ENCODE peak calls at places on chromosome 18, in ten cellular contexts. J, W, L, F, S, Q, O, V, Y and B are unnamed samples.

GRCh38 chr18:22132763-22133162 is 36.6 kb upstream of the GATA6 start:
- DNase-seq in J (no peak), W (no peak), L (no peak), F (no peak), S (no peak), Q (no peak), O (no peak), V (no peak), Y (no peak), B (no peak)

GRCh38 chr18:69956037-69956436 is 8.4 kb upstream of the CD226 start:
- DNase-seq in J (no peak), W (no peak), L (peak; percentile 49), F (no peak), S (no peak), Q (no peak), O (no peak), V (no peak), Y (no peak), B (no peak)

GRCh38 chr18:61982475-61982874 is 89.7 kb upstream of the RNF152 start:
- DNase-seq in J (no peak), W (no peak), L (no peak), F (no peak), S (no peak), Q (no peak), O (no peak), V (no peak), Y (no peak), B (no peak)

GRCh38 chr18:44464401-44465185 is 216.1 kb upstream of the SETBP1 start:
- DNase-seq in J (peak; percentile 3), W (no peak), L (no peak), F (no peak), S (no peak), Q (no peak), O (no peak), V (peak; percentile 25), Y (no peak), B (no peak)

GRCh38 chr18:3675446-3675845 is 225.5 kb downstream of the TGIF1 start:
- DNase-seq in J (no peak), W (no peak), L (no peak), F (no peak), S (peak; percentile 43), Q (no peak), O (no peak), V (peak; percentile 16), Y (no peak), B (no peak)

GRCh38 chr18:39834636-39835035 is 2120.4 kb upstream of the PIK3C3 start:
- DNase-seq in J (no peak), W (no peak), L (no peak), F (no peak), S (no peak), Q (no peak), O (no peak), V (no peak), Y (no peak), B (no peak)

GRCh38 chr18:415627-416612 is 84.6 kb downstream of the COLEC12 start:
- DNase-seq in J (peak; percentile 52), W (no peak), L (no peak), F (no peak), S (peak; percentile 81), Q (no peak), O (no peak), V (peak; percentile 78), Y (no peak), B (no peak)

GRCh38 chr18:29879763-29880162 is 1162.8 kb downstream of the DSC3 start:
- DNase-seq in J (no peak), W (no peak), L (no peak), F (no peak), S (no peak), Q (no peak), O (no peak), V (no peak), Y (no peak), B (no peak)

GRCh38 chr18:79385326-79385725 is 10.4 kb upstream of the NFATC1 start:
- DNase-seq in J (no peak), W (no peak), L (no peak), F (no peak), S (no peak), Q (no peak), O (no peak), V (no peak), Y (no peak), B (no peak)

GRCh38 chr18:79383388-79384056 is 12.2 kb upstream of the NFATC1 start:
- DNase-seq in J (no peak), W (no peak), L (no peak), F (no peak), S (no peak), Q (no peak), O (no peak), V (no peak), Y (peak; percentile 49), B (no peak)

GRCh38 chr18:79382681-79383387 is 12.9 kb upstream of the NFATC1 start:
- DNase-seq in J (no peak), W (no peak), L (no peak), F (no peak), S (no peak), Q (no peak), O (no peak), V (no peak), Y (peak; percentile 54), B (no peak)

GRCh38 chr18:79384834-79385233 is 10.9 kb upstream of the NFATC1 start:
- DNase-seq in J (no peak), W (no peak), L (no peak), F (no peak), S (no peak), Q (no peak), O (no peak), V (no peak), Y (no peak), B (no peak)

DNA sequence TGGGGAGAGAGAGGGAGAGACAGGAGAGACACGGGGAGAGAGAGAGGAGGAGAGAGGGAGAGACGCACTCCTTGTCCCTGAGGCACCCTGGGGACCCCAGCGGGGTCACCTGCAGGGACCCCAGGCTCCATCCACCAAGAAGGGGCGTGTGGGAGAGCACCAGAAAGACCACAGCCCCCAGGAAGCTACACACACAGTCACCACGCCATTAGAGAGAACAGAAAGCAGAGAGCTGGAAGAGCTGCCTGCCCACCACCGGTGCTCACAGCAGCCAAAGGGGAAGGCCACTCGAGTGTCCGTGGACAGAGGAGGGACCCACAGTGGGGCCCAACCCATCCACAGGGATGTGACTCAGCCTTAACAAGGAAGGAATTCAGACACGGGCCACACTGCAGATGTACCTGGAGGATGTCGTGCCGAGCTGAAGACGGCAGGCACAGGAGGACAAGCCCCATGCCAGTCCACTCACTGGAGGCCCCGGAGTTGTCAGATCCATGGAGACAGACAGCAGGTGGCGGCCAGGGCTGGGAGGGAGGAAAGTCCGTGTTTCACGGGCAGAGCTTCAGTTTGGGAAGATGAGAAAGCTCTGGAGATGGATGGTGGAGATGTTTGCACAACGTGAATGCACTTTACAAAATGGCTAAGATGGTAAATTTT is 11.5 kb upstream of the NFATC1 start:
- DNase-seq in J (no peak), W (no peak), L (no peak), F (no peak), S (no peak), Q (no peak), O (no peak), V (no peak), Y (peak; percentile 60), B (no peak)
- TF ChIP-seq CTCF in J (no peak), W (no peak), L (no peak), F (no peak), S (no peak), Q (no peak), O (no peak), V (no peak), Y (no peak), B (no peak)

GRCh38 chr18:35746826-35747339 is 165.3 kb downstream of the GALNT1 start:
- DNase-seq in J (no peak), W (no peak), L (no peak), F (no peak), S (no peak), Q (no peak), O (no peak), V (no peak), Y (no peak), B (no peak)

GRCh38 chr18:35749701-35750100 is 168.2 kb downstream of the GALNT1 start:
- DNase-seq in J (no peak), W (no peak), L (no peak), F (no peak), S (no peak), Q (no peak), O (no peak), V (no peak), Y (no peak), B (no peak)

GRCh38 chr18:35745814-35746213 is 164.3 kb downstream of the GALNT1 start:
- DNase-seq in J (no peak), W (no peak), L (no peak), F (no peak), S (no peak), Q (no peak), O (no peak), V (no peak), Y (no peak), B (no peak)

GRCh38 chr18:35750929-35751328 is 169.4 kb downstream of the GALNT1 start:
- DNase-seq in J (no peak), W (no peak), L (no peak), F (no peak), S (no peak), Q (no peak), O (no peak), V (no peak), Y (no peak), B (no peak)

DNA sequence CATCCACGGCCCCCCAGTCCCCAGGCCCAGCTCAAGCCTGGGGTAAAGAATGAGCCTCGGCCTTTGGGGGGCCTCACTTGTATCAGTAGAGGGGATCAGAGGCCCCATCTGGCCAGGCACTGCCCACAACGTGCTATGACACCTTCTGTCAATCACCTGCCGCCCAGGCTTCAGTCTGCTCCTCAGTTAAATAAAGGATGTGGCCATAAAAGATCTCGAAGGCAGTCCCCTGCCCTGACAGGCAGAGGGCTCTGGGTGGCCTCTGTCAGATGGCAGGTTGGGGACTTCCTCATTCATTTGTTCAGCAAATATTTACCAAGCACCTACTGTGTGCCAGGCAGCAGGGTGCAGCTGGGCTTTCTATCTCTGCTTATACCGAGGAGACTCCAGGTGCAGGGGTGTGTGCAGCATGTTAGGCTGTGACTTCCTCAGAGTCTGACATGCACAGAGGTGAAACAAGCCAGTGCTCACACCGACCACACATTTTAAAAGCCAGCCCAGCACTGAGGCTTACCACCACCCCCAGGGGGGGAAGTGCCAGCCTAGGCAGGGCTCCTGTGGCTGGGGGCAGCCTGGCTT is 166.4 kb downstream of the GALNT1 start:
- DNase-seq in J (no peak), W (no peak), L (no peak), F (no peak), S (no peak), Q (no peak), O (no peak), V (no peak), Y (no peak), B (no peak)
- TF ChIP-seq CTCF in J (no peak), W (no peak), L (no peak), F (no peak), S (no peak), Q (no peak), O (no peak), V (no peak), Y (no peak), B (no peak)

GRCh38 chr18:37270046-37270665 is 295.4 kb downstream of the CELF4 start:
- DNase-seq in J (peak; percentile 65), W (no peak), L (no peak), F (no peak), S (peak; percentile 52), Q (no peak), O (peak; percentile 60), V (peak; percentile 37), Y (no peak), B (peak; percentile 55)
- TF ChIP-seq CTCF in J (no peak), W (no peak), L (no peak), F (no peak), S (no peak), Q (no peak), O (no peak), V (no peak), Y (no peak), B (no peak)

DNA sequence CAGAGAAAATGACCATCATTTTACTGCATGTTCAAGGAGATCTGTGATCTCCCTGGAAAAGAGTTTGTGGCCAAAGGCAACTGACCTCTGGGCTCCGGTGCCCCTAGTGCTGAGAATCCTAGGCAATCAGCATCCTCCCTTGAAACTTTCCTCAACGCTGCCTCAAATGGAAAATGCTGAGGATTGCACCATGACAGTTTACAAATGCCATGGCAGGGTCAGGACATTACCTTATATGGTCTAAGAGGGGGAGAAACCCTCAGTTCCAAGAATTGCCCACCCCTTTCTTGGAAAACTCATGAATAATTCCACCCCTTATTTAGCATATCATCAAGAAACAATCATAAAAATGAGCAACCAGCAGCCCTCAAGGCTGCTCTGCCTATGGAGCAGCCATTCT is 48.3 kb downstream of the ALPK2 start:
- DNase-seq in J (peak; percentile 73), W (no peak), L (no peak), F (no peak), S (peak; percentile 60), Q (no peak), O (no peak), V (peak; percentile 80), Y (no peak), B (no peak)
- TF ChIP-seq CTCF in J (no peak), W (no peak), L (no peak), F (no peak), S (peak; percentile 8), Q (no peak), O (no peak), V (no peak), Y (no peak), B (no peak)